ENCODE peak calls at places on chromosomes 7 and 10, in ten cellular contexts. One of them, this sample, is unnamed. For H3K27me3, the result is how much of the 10 kb centered on the place peaks cover.

GRCh38 chr10:93039721-93040120 is 20.9 kb upstream of the CYP26C1 start:
- DNase-seq in GM06990: no peak
- DNase-seq in fibroblast of lung: peak
- DNase-seq in hepatocyte: peak
- DNase-seq in GM23248: peak
- DNase-seq in neural progenitor cell: peak
- DNase-seq in NT2/D1: no peak
- DNase-seq in upper lobe of right lung: no peak
- DNase-seq in Peyer's patch: no peak
- DNase-seq in gastrocnemius medialis: no peak
- DNase-seq in this sample: no peak

GRCh38 chr7:35697414-35698175 is 2.7 kb upstream of the HERPUD2 start:
- DNase-seq in gastrocnemius medialis: no peak
- DNase-seq in GM23248: peak
- DNase-seq in Peyer's patch: no peak
- DNase-seq in hepatocyte: no peak
- DNase-seq in GM06990: no peak
- DNase-seq in NT2/D1: no peak
- DNase-seq in upper lobe of right lung: no peak
- DNase-seq in neural progenitor cell: no peak
- DNase-seq in fibroblast of lung: peak
- DNase-seq in this sample: no peak

GRCh38 chr7:38178695-38179344 is 775 bp downstream of the STARD3NL start:
- DNase-seq in fibroblast of lung: peak
- DNase-seq in hepatocyte: no peak
- DNase-seq in Peyer's patch: no peak
- DNase-seq in GM06990: no peak
- DNase-seq in NT2/D1: no peak
- DNase-seq in upper lobe of right lung: no peak
- DNase-seq in GM23248: peak
- DNase-seq in gastrocnemius medialis: no peak
- DNase-seq in neural progenitor cell: no peak
- DNase-seq in this sample: no peak

GRCh38 chr10:122567056-122567660 is 6.6 kb downstream of the DMBT1 start:
- DNase-seq in Peyer's patch: peak
- DNase-seq in GM06990: no peak
- DNase-seq in fibroblast of lung: peak
- DNase-seq in GM23248: peak
- DNase-seq in hepatocyte: no peak
- DNase-seq in gastrocnemius medialis: no peak
- DNase-seq in neural progenitor cell: peak
- DNase-seq in upper lobe of right lung: no peak
- DNase-seq in NT2/D1: no peak
- DNase-seq in this sample: no peak

GRCh38 chr10:99544322-99544721 is 11.6 kb downstream of the NKX2-3 start:
- DNase-seq in neural progenitor cell: no peak
- DNase-seq in gastrocnemius medialis: no peak
- DNase-seq in GM23248: no peak
- DNase-seq in GM06990: no peak
- DNase-seq in NT2/D1: no peak
- DNase-seq in hepatocyte: no peak
- DNase-seq in Peyer's patch: no peak
- DNase-seq in upper lobe of right lung: no peak
- DNase-seq in fibroblast of lung: no peak
- DNase-seq in this sample: no peak

GRCh38 chr10:3828404-3829192 is 43.6 kb upstream of the KLF6 start:
- DNase-seq in Peyer's patch: no peak
- DNase-seq in fibroblast of lung: peak
- DNase-seq in upper lobe of right lung: no peak
- DNase-seq in GM23248: peak
- DNase-seq in neural progenitor cell: no peak
- DNase-seq in GM06990: no peak
- DNase-seq in NT2/D1: no peak
- DNase-seq in hepatocyte: peak
- DNase-seq in gastrocnemius medialis: no peak
- DNase-seq in this sample: no peak

GRCh38 chr7:21819048-21819447 is 126.7 kb downstream of the CDCA7L start:
- DNase-seq in upper lobe of right lung: no peak
- DNase-seq in NT2/D1: no peak
- DNase-seq in GM06990: no peak
- DNase-seq in neural progenitor cell: no peak
- DNase-seq in gastrocnemius medialis: no peak
- DNase-seq in fibroblast of lung: no peak
- DNase-seq in GM23248: no peak
- DNase-seq in Peyer's patch: no peak
- DNase-seq in hepatocyte: no peak
- DNase-seq in this sample: no peak

GRCh38 chr7:69430502-69431145 is 167.7 kb upstream of the AUTS2 start:
- DNase-seq in NT2/D1: no peak
- DNase-seq in neural progenitor cell: peak
- DNase-seq in gastrocnemius medialis: peak
- DNase-seq in fibroblast of lung: no peak
- DNase-seq in GM06990: peak
- DNase-seq in upper lobe of right lung: no peak
- DNase-seq in GM23248: peak
- DNase-seq in Peyer's patch: no peak
- DNase-seq in hepatocyte: peak
- DNase-seq in this sample: peak

GRCh38 chr10:63506554-63506953 is 14.6 kb upstream of the REEP3 start:
- DNase-seq in fibroblast of lung: no peak
- DNase-seq in NT2/D1: no peak
- DNase-seq in GM06990: no peak
- DNase-seq in upper lobe of right lung: no peak
- DNase-seq in GM23248: no peak
- DNase-seq in gastrocnemius medialis: no peak
- DNase-seq in neural progenitor cell: no peak
- DNase-seq in hepatocyte: no peak
- DNase-seq in Peyer's patch: no peak
- DNase-seq in this sample: no peak

DNA sequence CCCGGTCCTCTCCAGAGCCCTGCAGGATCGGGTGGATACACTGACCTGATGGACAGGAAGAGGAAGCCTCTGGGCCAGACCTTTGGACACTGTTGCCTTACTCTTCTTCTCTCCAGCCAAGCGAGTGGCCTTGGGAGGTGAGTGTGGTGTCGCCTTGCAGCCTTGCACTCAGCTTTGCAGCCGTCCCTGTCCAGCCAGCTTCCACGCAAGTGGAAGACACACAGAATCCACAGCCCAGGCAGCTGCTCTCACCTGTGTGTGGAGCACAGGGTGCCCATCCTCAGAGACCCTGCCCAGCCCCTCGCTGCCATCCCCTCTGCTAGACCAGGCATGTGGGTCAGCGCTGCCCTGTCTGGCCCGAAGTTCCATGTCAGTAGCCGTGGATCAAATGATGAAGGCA is 239.1 kb downstream of the EBF3 start:
- DNase-seq in Peyer's patch: peak
- DNase-seq in fibroblast of lung: no peak
- DNase-seq in GM23248: no peak
- DNase-seq in GM06990: no peak
- DNase-seq in upper lobe of right lung: no peak
- DNase-seq in neural progenitor cell: no peak
- DNase-seq in NT2/D1: no peak
- DNase-seq in gastrocnemius medialis: no peak
- DNase-seq in hepatocyte: no peak
- DNase-seq in this sample: no peak
- H3K27me3 ChIP-seq in Peyer's patch: under half
- H3K27me3 ChIP-seq in fibroblast of lung: under half
- H3K27me3 ChIP-seq in GM23248: under half
- H3K27me3 ChIP-seq in GM06990: under half
- H3K27me3 ChIP-seq in upper lobe of right lung: under half
- H3K27me3 ChIP-seq in neural progenitor cell: under half
- H3K27me3 ChIP-seq in NT2/D1: under half
- H3K27me3 ChIP-seq in gastrocnemius medialis: under half
- H3K27me3 ChIP-seq in hepatocyte: under half
- H3K27me3 ChIP-seq in this sample: under half

GRCh38 chr7:26443761-26444160 is 152.1 kb downstream of the SNX10 start:
- DNase-seq in upper lobe of right lung: no peak
- DNase-seq in fibroblast of lung: no peak
- DNase-seq in GM23248: no peak
- DNase-seq in GM06990: no peak
- DNase-seq in Peyer's patch: no peak
- DNase-seq in neural progenitor cell: no peak
- DNase-seq in hepatocyte: no peak
- DNase-seq in NT2/D1: no peak
- DNase-seq in gastrocnemius medialis: no peak
- DNase-seq in this sample: no peak

GRCh38 chr7:26441640-26442277 is 150.1 kb downstream of the SNX10 start:
- DNase-seq in gastrocnemius medialis: no peak
- DNase-seq in upper lobe of right lung: no peak
- DNase-seq in neural progenitor cell: peak
- DNase-seq in GM23248: no peak
- DNase-seq in NT2/D1: no peak
- DNase-seq in fibroblast of lung: no peak
- DNase-seq in GM06990: no peak
- DNase-seq in Peyer's patch: no peak
- DNase-seq in hepatocyte: no peak
- DNase-seq in this sample: no peak

GRCh38 chr7:26444554-26444953 is 152.9 kb downstream of the SNX10 start:
- DNase-seq in GM06990: no peak
- DNase-seq in fibroblast of lung: no peak
- DNase-seq in upper lobe of right lung: no peak
- DNase-seq in GM23248: no peak
- DNase-seq in gastrocnemius medialis: no peak
- DNase-seq in NT2/D1: no peak
- DNase-seq in Peyer's patch: no peak
- DNase-seq in hepatocyte: no peak
- DNase-seq in neural progenitor cell: no peak
- DNase-seq in this sample: no peak

GRCh38 chr7:26440993-26441636 is 149.5 kb downstream of the SNX10 start:
- DNase-seq in upper lobe of right lung: no peak
- DNase-seq in GM06990: no peak
- DNase-seq in gastrocnemius medialis: no peak
- DNase-seq in fibroblast of lung: no peak
- DNase-seq in hepatocyte: no peak
- DNase-seq in neural progenitor cell: peak
- DNase-seq in GM23248: no peak
- DNase-seq in Peyer's patch: no peak
- DNase-seq in NT2/D1: no peak
- DNase-seq in this sample: no peak

DNA sequence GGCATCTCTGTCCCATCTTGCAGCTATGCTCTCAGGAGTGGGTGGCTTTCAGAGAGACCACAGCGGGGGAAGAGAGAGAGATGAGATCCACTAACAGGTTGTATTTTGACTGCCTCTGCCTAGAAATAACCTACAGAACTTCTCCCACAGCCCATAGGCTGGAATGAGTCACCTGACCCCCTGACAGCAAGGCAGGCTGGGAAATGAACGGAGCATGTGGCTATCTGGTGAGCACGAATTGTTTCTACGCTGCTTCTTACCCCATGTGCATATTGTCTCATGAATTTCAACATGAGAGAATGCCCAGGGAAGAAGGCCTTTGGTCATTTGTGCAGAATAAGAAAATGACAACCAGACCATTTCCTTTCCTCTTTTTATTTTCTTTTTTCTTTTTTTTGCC is 151.3 kb downstream of the SNX10 start:
- DNase-seq in NT2/D1: no peak
- DNase-seq in upper lobe of right lung: no peak
- DNase-seq in GM06990: no peak
- DNase-seq in Peyer's patch: no peak
- DNase-seq in hepatocyte: no peak
- DNase-seq in GM23248: no peak
- DNase-seq in gastrocnemius medialis: no peak
- DNase-seq in neural progenitor cell: no peak
- DNase-seq in fibroblast of lung: no peak
- DNase-seq in this sample: no peak
- H3K27me3 ChIP-seq in NT2/D1: under half
- H3K27me3 ChIP-seq in upper lobe of right lung: under half
- H3K27me3 ChIP-seq in GM06990: under half
- H3K27me3 ChIP-seq in Peyer's patch: under half
- H3K27me3 ChIP-seq in hepatocyte: under half
- H3K27me3 ChIP-seq in GM23248: under half
- H3K27me3 ChIP-seq in gastrocnemius medialis: under half
- H3K27me3 ChIP-seq in neural progenitor cell: under half
- H3K27me3 ChIP-seq in fibroblast of lung: under half
- H3K27me3 ChIP-seq in this sample: under half

DNA sequence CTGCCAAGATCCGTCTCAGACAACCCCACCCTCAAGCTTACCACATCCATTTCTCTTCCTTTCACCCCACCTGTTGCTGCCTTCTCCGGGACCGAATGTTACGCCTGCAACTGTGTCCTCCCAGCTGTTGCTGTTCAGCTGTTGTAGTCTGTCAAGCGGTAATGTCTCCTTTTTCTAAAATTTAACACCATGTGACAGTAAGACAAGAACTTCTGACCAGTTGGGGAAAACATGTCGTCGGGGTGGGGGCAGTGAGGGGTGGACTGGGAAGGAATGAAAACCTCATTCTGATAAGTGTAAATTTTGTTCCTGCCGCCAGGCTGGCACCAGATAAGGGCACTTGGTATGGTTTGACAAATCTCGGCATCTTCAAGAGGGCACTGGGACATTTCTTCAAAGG is 5.2 kb upstream of the CELF2 start:
- DNase-seq in GM06990: no peak
- DNase-seq in Peyer's patch: no peak
- DNase-seq in NT2/D1: no peak
- DNase-seq in upper lobe of right lung: peak
- DNase-seq in hepatocyte: no peak
- DNase-seq in neural progenitor cell: no peak
- DNase-seq in fibroblast of lung: no peak
- DNase-seq in gastrocnemius medialis: peak
- DNase-seq in GM23248: no peak
- DNase-seq in this sample: no peak
- H3K27me3 ChIP-seq in GM06990: under half
- H3K27me3 ChIP-seq in Peyer's patch: under half
- H3K27me3 ChIP-seq in NT2/D1: under half
- H3K27me3 ChIP-seq in upper lobe of right lung: under half
- H3K27me3 ChIP-seq in hepatocyte: under half
- H3K27me3 ChIP-seq in neural progenitor cell: under half
- H3K27me3 ChIP-seq in fibroblast of lung: under half
- H3K27me3 ChIP-seq in gastrocnemius medialis: under half
- H3K27me3 ChIP-seq in GM23248: under half
- H3K27me3 ChIP-seq in this sample: under half

DNA sequence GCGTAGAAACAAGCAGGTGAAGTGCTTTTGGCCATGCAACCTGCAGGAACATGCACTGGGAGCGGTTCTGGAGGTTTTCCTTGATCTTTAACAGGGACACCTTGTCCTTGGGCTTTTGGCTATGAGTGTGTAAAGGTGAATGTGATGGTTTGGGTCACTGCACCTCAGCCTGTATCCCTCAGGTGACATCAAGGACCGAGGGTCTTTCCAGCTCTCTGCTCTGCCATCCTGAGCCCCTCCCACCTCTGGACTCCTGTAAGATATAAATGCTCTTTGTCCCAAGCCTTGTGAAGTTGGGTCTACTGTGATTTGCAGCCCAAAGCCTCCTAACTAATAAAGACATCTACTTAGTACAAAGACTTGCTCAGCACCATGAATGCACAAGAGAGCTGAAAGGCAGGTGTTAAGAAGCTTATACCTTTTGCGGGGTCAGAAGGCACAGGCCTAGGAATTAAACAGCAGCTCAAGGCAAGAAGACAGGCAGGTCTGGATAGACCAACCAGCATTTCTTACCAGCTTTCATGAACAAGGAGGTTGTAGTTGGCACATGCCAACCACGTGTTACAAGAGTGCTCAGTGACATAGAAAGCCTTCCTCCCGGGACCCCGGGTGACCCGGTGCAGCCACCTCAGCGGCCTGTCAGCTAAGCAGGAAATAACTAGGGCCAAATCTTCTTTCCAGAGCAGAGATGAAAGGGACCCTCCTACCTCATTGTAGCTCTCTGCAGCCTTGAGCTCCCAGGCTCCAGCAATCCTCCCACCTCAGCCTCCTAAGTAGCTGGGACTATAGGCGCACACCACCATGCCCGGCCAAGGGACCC is 89.9 kb downstream of the CARD11 start:
- DNase-seq in GM06990: no peak
- DNase-seq in NT2/D1: no peak
- DNase-seq in fibroblast of lung: no peak
- DNase-seq in Peyer's patch: no peak
- DNase-seq in upper lobe of right lung: peak
- DNase-seq in neural progenitor cell: peak
- DNase-seq in gastrocnemius medialis: no peak
- DNase-seq in GM23248: no peak
- DNase-seq in hepatocyte: no peak
- DNase-seq in this sample: no peak
- H3K27me3 ChIP-seq in GM06990: under half
- H3K27me3 ChIP-seq in NT2/D1: under half
- H3K27me3 ChIP-seq in fibroblast of lung: under half
- H3K27me3 ChIP-seq in Peyer's patch: under half
- H3K27me3 ChIP-seq in upper lobe of right lung: under half
- H3K27me3 ChIP-seq in neural progenitor cell: under half
- H3K27me3 ChIP-seq in gastrocnemius medialis: under half
- H3K27me3 ChIP-seq in GM23248: under half
- H3K27me3 ChIP-seq in hepatocyte: under half
- H3K27me3 ChIP-seq in this sample: under half